ENCODE peak calls at places on chromosomes 13 and 19, in seven cellular contexts. One of them, this sample, is unnamed.

GRCh38 chr13:83881917-83882625 is at the start of gene SLITRK1:
- DNase-seq in psoas muscle: no peak
- DNase-seq in IMR-90: peak; percentile 19
- DNase-seq in stimulated activated CD8-positive, alpha-beta memory T cell treated with anti-CD3 and anti-CD28 coated beads, Interleukin-4, amount 100 ng/mL, for 1 hour: no peak
- DNase-seq in amniotic epithelial cell: peak; percentile 25
- DNase-seq in T-helper 17 cell: peak; percentile 8
- DNase-seq in Calu3: no peak
- DNase-seq in this sample: no peak

GRCh38 chr19:29497686-29498436 is 27.9 kb upstream of the VSTM2B start:
- DNase-seq in Calu3: no peak
- DNase-seq in IMR-90: no peak
- DNase-seq in amniotic epithelial cell: no peak
- DNase-seq in T-helper 17 cell: no peak
- DNase-seq in psoas muscle: no peak
- DNase-seq in stimulated activated CD8-positive, alpha-beta memory T cell treated with anti-CD3 and anti-CD28 coated beads, Interleukin-4, amount 100 ng/mL, for 1 hour: no peak
- DNase-seq in this sample: no peak

GRCh38 chr19:2255982-2256685 is at the start of gene JSRP1:
- DNase-seq in amniotic epithelial cell: no peak
- DNase-seq in T-helper 17 cell: no peak
- DNase-seq in psoas muscle: peak; percentile 98
- DNase-seq in stimulated activated CD8-positive, alpha-beta memory T cell treated with anti-CD3 and anti-CD28 coated beads, Interleukin-4, amount 100 ng/mL, for 1 hour: no peak
- DNase-seq in Calu3: no peak
- DNase-seq in IMR-90: no peak
- DNase-seq in this sample: no peak

GRCh38 chr19:10520652-10521318 is 3.5 kb upstream of the S1PR5 start:
- DNase-seq in T-helper 17 cell: no peak
- DNase-seq in stimulated activated CD8-positive, alpha-beta memory T cell treated with anti-CD3 and anti-CD28 coated beads, Interleukin-4, amount 100 ng/mL, for 1 hour: no peak
- DNase-seq in Calu3: peak; percentile 30
- DNase-seq in IMR-90: no peak
- DNase-seq in amniotic epithelial cell: no peak
- DNase-seq in psoas muscle: no peak
- DNase-seq in this sample: no peak

GRCh38 chr13:106569233-106570095 is 1.5 kb upstream of the ARGLU1 start:
- DNase-seq in amniotic epithelial cell: no peak
- DNase-seq in stimulated activated CD8-positive, alpha-beta memory T cell treated with anti-CD3 and anti-CD28 coated beads, Interleukin-4, amount 100 ng/mL, for 1 hour: no peak
- DNase-seq in T-helper 17 cell: no peak
- DNase-seq in IMR-90: no peak
- DNase-seq in Calu3: no peak
- DNase-seq in psoas muscle: no peak
- DNase-seq in this sample: no peak

GRCh38 chr19:13995878-13996765 is 10.0 kb downstream of the RFX1 start:
- DNase-seq in amniotic epithelial cell: no peak
- DNase-seq in IMR-90: no peak
- DNase-seq in T-helper 17 cell: no peak
- DNase-seq in stimulated activated CD8-positive, alpha-beta memory T cell treated with anti-CD3 and anti-CD28 coated beads, Interleukin-4, amount 100 ng/mL, for 1 hour: no peak
- DNase-seq in psoas muscle: no peak
- DNase-seq in Calu3: no peak
- DNase-seq in this sample: no peak

GRCh38 chr13:101949681-101950080 is 452.2 kb downstream of the FGF14 start:
- DNase-seq in IMR-90: no peak
- DNase-seq in amniotic epithelial cell: no peak
- DNase-seq in psoas muscle: no peak
- DNase-seq in T-helper 17 cell: no peak
- DNase-seq in Calu3: no peak
- DNase-seq in stimulated activated CD8-positive, alpha-beta memory T cell treated with anti-CD3 and anti-CD28 coated beads, Interleukin-4, amount 100 ng/mL, for 1 hour: no peak
- DNase-seq in this sample: no peak

GRCh38 chr19:15850385-15850784 is 34.9 kb upstream of the OR10H1 start:
- DNase-seq in Calu3: no peak
- DNase-seq in psoas muscle: no peak
- DNase-seq in IMR-90: no peak
- DNase-seq in T-helper 17 cell: no peak
- DNase-seq in stimulated activated CD8-positive, alpha-beta memory T cell treated with anti-CD3 and anti-CD28 coated beads, Interleukin-4, amount 100 ng/mL, for 1 hour: no peak
- DNase-seq in amniotic epithelial cell: no peak
- DNase-seq in this sample: no peak

GRCh38 chr19:44900328-44901244 is 5.0 kb upstream of the APOE start:
- DNase-seq in psoas muscle: no peak
- DNase-seq in amniotic epithelial cell: no peak
- DNase-seq in stimulated activated CD8-positive, alpha-beta memory T cell treated with anti-CD3 and anti-CD28 coated beads, Interleukin-4, amount 100 ng/mL, for 1 hour: no peak
- DNase-seq in Calu3: no peak
- DNase-seq in T-helper 17 cell: no peak
- DNase-seq in IMR-90: no peak
- DNase-seq in this sample: no peak

GRCh38 chr13:97076898-97077297 is 82.6 kb upstream of the OXGR1 start:
- DNase-seq in T-helper 17 cell: no peak
- DNase-seq in amniotic epithelial cell: peak; percentile 98
- DNase-seq in psoas muscle: no peak
- DNase-seq in stimulated activated CD8-positive, alpha-beta memory T cell treated with anti-CD3 and anti-CD28 coated beads, Interleukin-4, amount 100 ng/mL, for 1 hour: no peak
- DNase-seq in Calu3: no peak
- DNase-seq in IMR-90: no peak
- DNase-seq in this sample: no peak

GRCh38 chr13:30002577-30002976 is 152.2 kb upstream of the UBL3 start:
- DNase-seq in T-helper 17 cell: no peak
- DNase-seq in IMR-90: peak; percentile 85
- DNase-seq in Calu3: no peak
- DNase-seq in stimulated activated CD8-positive, alpha-beta memory T cell treated with anti-CD3 and anti-CD28 coated beads, Interleukin-4, amount 100 ng/mL, for 1 hour: no peak
- DNase-seq in amniotic epithelial cell: peak; percentile 95
- DNase-seq in psoas muscle: no peak
- DNase-seq in this sample: no peak

GRCh38 chr13:31629085-31629785 is 110.1 kb upstream of the RXFP2 start:
- DNase-seq in Calu3: no peak
- DNase-seq in T-helper 17 cell: no peak
- DNase-seq in stimulated activated CD8-positive, alpha-beta memory T cell treated with anti-CD3 and anti-CD28 coated beads, Interleukin-4, amount 100 ng/mL, for 1 hour: no peak
- DNase-seq in amniotic epithelial cell: no peak
- DNase-seq in psoas muscle: no peak
- DNase-seq in IMR-90: peak; percentile 40
- DNase-seq in this sample: no peak

GRCh38 chr13:47409778-47410177 is 512.9 kb upstream of the HTR2A start:
- DNase-seq in stimulated activated CD8-positive, alpha-beta memory T cell treated with anti-CD3 and anti-CD28 coated beads, Interleukin-4, amount 100 ng/mL, for 1 hour: no peak
- DNase-seq in T-helper 17 cell: no peak
- DNase-seq in amniotic epithelial cell: no peak
- DNase-seq in IMR-90: no peak
- DNase-seq in Calu3: no peak
- DNase-seq in psoas muscle: no peak
- DNase-seq in this sample: no peak

GRCh38 chr13:20358022-20358421 is 125.9 kb upstream of the GJB6 start:
- DNase-seq in T-helper 17 cell: no peak
- DNase-seq in stimulated activated CD8-positive, alpha-beta memory T cell treated with anti-CD3 and anti-CD28 coated beads, Interleukin-4, amount 100 ng/mL, for 1 hour: no peak
- DNase-seq in Calu3: no peak
- DNase-seq in psoas muscle: no peak
- DNase-seq in IMR-90: no peak
- DNase-seq in amniotic epithelial cell: no peak
- DNase-seq in this sample: no peak

GRCh38 chr13:100954430-100955361 is 280.1 kb upstream of the TMTC4 start:
- DNase-seq in stimulated activated CD8-positive, alpha-beta memory T cell treated with anti-CD3 and anti-CD28 coated beads, Interleukin-4, amount 100 ng/mL, for 1 hour: no peak
- DNase-seq in psoas muscle: no peak
- DNase-seq in T-helper 17 cell: no peak
- DNase-seq in Calu3: no peak
- DNase-seq in amniotic epithelial cell: no peak
- DNase-seq in IMR-90: peak; percentile 4
- DNase-seq in this sample: no peak

GRCh38 chr13:110061270-110061669 is 245.7 kb downstream of the COL4A1 start:
- DNase-seq in psoas muscle: no peak
- DNase-seq in T-helper 17 cell: no peak
- DNase-seq in Calu3: no peak
- DNase-seq in IMR-90: no peak
- DNase-seq in amniotic epithelial cell: no peak
- DNase-seq in stimulated activated CD8-positive, alpha-beta memory T cell treated with anti-CD3 and anti-CD28 coated beads, Interleukin-4, amount 100 ng/mL, for 1 hour: no peak
- DNase-seq in this sample: no peak

GRCh38 chr13:40776681-40777165 is 5.7 kb upstream of the MRPS31 start:
- DNase-seq in stimulated activated CD8-positive, alpha-beta memory T cell treated with anti-CD3 and anti-CD28 coated beads, Interleukin-4, amount 100 ng/mL, for 1 hour: no peak
- DNase-seq in T-helper 17 cell: peak; percentile 29
- DNase-seq in amniotic epithelial cell: peak; percentile 76
- DNase-seq in psoas muscle: no peak
- DNase-seq in Calu3: no peak
- DNase-seq in IMR-90: peak; percentile 55
- DNase-seq in this sample: no peak

GRCh38 chr13:99258210-99258860 is at the start of gene GPR18:
- DNase-seq in stimulated activated CD8-positive, alpha-beta memory T cell treated with anti-CD3 and anti-CD28 coated beads, Interleukin-4, amount 100 ng/mL, for 1 hour: no peak
- DNase-seq in psoas muscle: no peak
- DNase-seq in IMR-90: peak; percentile 24
- DNase-seq in amniotic epithelial cell: no peak
- DNase-seq in Calu3: no peak
- DNase-seq in T-helper 17 cell: no peak
- DNase-seq in this sample: no peak

GRCh38 chr19:55442372-55443044 is 592 bp downstream of the SHISA7 start:
- DNase-seq in T-helper 17 cell: no peak
- DNase-seq in psoas muscle: no peak
- DNase-seq in Calu3: no peak
- DNase-seq in stimulated activated CD8-positive, alpha-beta memory T cell treated with anti-CD3 and anti-CD28 coated beads, Interleukin-4, amount 100 ng/mL, for 1 hour: no peak
- DNase-seq in IMR-90: no peak
- DNase-seq in amniotic epithelial cell: no peak
- DNase-seq in this sample: no peak

GRCh38 chr19:30421571-30421970 is 49.4 kb downstream of the ZNF536 start:
- DNase-seq in T-helper 17 cell: no peak
- DNase-seq in IMR-90: no peak
- DNase-seq in psoas muscle: no peak
- DNase-seq in amniotic epithelial cell: no peak
- DNase-seq in Calu3: no peak
- DNase-seq in stimulated activated CD8-positive, alpha-beta memory T cell treated with anti-CD3 and anti-CD28 coated beads, Interleukin-4, amount 100 ng/mL, for 1 hour: no peak
- DNase-seq in this sample: no peak

GRCh38 chr13:70895599-70895998 is 787.3 kb upstream of the KLHL1 start:
- DNase-seq in Calu3: no peak
- DNase-seq in IMR-90: no peak
- DNase-seq in T-helper 17 cell: no peak
- DNase-seq in stimulated activated CD8-positive, alpha-beta memory T cell treated with anti-CD3 and anti-CD28 coated beads, Interleukin-4, amount 100 ng/mL, for 1 hour: no peak
- DNase-seq in psoas muscle: no peak
- DNase-seq in amniotic epithelial cell: no peak
- DNase-seq in this sample: no peak

GRCh38 chr19:46372901-46373572 is 26.1 kb downstream of the PPP5C start:
- DNase-seq in psoas muscle: no peak
- DNase-seq in Calu3: peak; percentile 41
- DNase-seq in IMR-90: no peak
- DNase-seq in stimulated activated CD8-positive, alpha-beta memory T cell treated with anti-CD3 and anti-CD28 coated beads, Interleukin-4, amount 100 ng/mL, for 1 hour: no peak
- DNase-seq in amniotic epithelial cell: peak; percentile 83
- DNase-seq in T-helper 17 cell: no peak
- DNase-seq in this sample: no peak

GRCh38 chr13:63085851-63086250 is 1670.2 kb upstream of the PCDH20 start:
- DNase-seq in IMR-90: no peak
- DNase-seq in amniotic epithelial cell: no peak
- DNase-seq in psoas muscle: no peak
- DNase-seq in T-helper 17 cell: no peak
- DNase-seq in stimulated activated CD8-positive, alpha-beta memory T cell treated with anti-CD3 and anti-CD28 coated beads, Interleukin-4, amount 100 ng/mL, for 1 hour: no peak
- DNase-seq in Calu3: no peak
- DNase-seq in this sample: no peak

GRCh38 chr13:84439108-84439507 is 556.8 kb upstream of the SLITRK1 start:
- DNase-seq in stimulated activated CD8-positive, alpha-beta memory T cell treated with anti-CD3 and anti-CD28 coated beads, Interleukin-4, amount 100 ng/mL, for 1 hour: no peak
- DNase-seq in Calu3: no peak
- DNase-seq in amniotic epithelial cell: peak; percentile 71
- DNase-seq in psoas muscle: no peak
- DNase-seq in T-helper 17 cell: no peak
- DNase-seq in IMR-90: peak; percentile 58
- DNase-seq in this sample: peak; percentile 15

GRCh38 chr13:75437582-75438318 is 44.2 kb downstream of the TBC1D4 start:
- DNase-seq in psoas muscle: no peak
- DNase-seq in Calu3: no peak
- DNase-seq in T-helper 17 cell: no peak
- DNase-seq in amniotic epithelial cell: no peak
- DNase-seq in stimulated activated CD8-positive, alpha-beta memory T cell treated with anti-CD3 and anti-CD28 coated beads, Interleukin-4, amount 100 ng/mL, for 1 hour: no peak
- DNase-seq in IMR-90: peak; percentile 35
- DNase-seq in this sample: no peak

This sample was measured in SW 1271.